ENCODE peak calls at places on chromosomes 2 and 18, in eight cellular contexts. One of them, this sample, is unnamed.

GRCh38 chr18:26540041-26540628 is 8.2 kb downstream of the KCTD1 start:
- DNase-seq in iPS-NIHi11: no peak
- DNase-seq in effector memory CD8-positive, alpha-beta T cell: no peak
- DNase-seq in activated T-helper 1 cell treated with anti-CD3 and anti-CD28 coated beads, Interleukin-2, amount 50 U/mL, for 16 hours: no peak
- DNase-seq in fibroblast of pulmonary artery: peak; percentile 49
- DNase-seq in T-helper 9 cell: no peak
- DNase-seq in SJSA1: no peak
- DNase-seq in SK-MEL-5: no peak
- DNase-seq in this sample: no peak

GRCh38 chr2:47093626-47094025 is 61.5 kb downstream of the STPG4 start:
- DNase-seq in iPS-NIHi11: no peak
- DNase-seq in effector memory CD8-positive, alpha-beta T cell: no peak
- DNase-seq in activated T-helper 1 cell treated with anti-CD3 and anti-CD28 coated beads, Interleukin-2, amount 50 U/mL, for 16 hours: no peak
- DNase-seq in fibroblast of pulmonary artery: no peak
- DNase-seq in T-helper 9 cell: no peak
- DNase-seq in SJSA1: no peak
- DNase-seq in SK-MEL-5: no peak
- DNase-seq in this sample: no peak

GRCh38 chr18:7658701-7659100 is 91.6 kb downstream of the PTPRM start:
- DNase-seq in iPS-NIHi11: no peak
- DNase-seq in effector memory CD8-positive, alpha-beta T cell: no peak
- DNase-seq in activated T-helper 1 cell treated with anti-CD3 and anti-CD28 coated beads, Interleukin-2, amount 50 U/mL, for 16 hours: no peak
- DNase-seq in fibroblast of pulmonary artery: no peak
- DNase-seq in T-helper 9 cell: no peak
- DNase-seq in SJSA1: no peak
- DNase-seq in SK-MEL-5: no peak
- DNase-seq in this sample: no peak

GRCh38 chr2:9415770-9416169 is 7.6 kb downstream of the ITGB1BP1 start:
- DNase-seq in iPS-NIHi11: no peak
- DNase-seq in effector memory CD8-positive, alpha-beta T cell: no peak
- DNase-seq in activated T-helper 1 cell treated with anti-CD3 and anti-CD28 coated beads, Interleukin-2, amount 50 U/mL, for 16 hours: no peak
- DNase-seq in fibroblast of pulmonary artery: no peak
- DNase-seq in T-helper 9 cell: no peak
- DNase-seq in SJSA1: no peak
- DNase-seq in SK-MEL-5: no peak
- DNase-seq in this sample: no peak

GRCh38 chr2:98944786-98945185 is 8.8 kb upstream of the CRACDL start:
- DNase-seq in iPS-NIHi11: no peak
- DNase-seq in effector memory CD8-positive, alpha-beta T cell: no peak
- DNase-seq in activated T-helper 1 cell treated with anti-CD3 and anti-CD28 coated beads, Interleukin-2, amount 50 U/mL, for 16 hours: no peak
- DNase-seq in fibroblast of pulmonary artery: peak; percentile 52
- DNase-seq in T-helper 9 cell: no peak
- DNase-seq in SJSA1: no peak
- DNase-seq in SK-MEL-5: no peak
- DNase-seq in this sample: no peak

GRCh38 chr2:181312515-181312927 is 144.7 kb upstream of the ITGA4 start:
- DNase-seq in iPS-NIHi11: no peak
- DNase-seq in effector memory CD8-positive, alpha-beta T cell: peak; percentile 15
- DNase-seq in activated T-helper 1 cell treated with anti-CD3 and anti-CD28 coated beads, Interleukin-2, amount 50 U/mL, for 16 hours: no peak
- DNase-seq in fibroblast of pulmonary artery: no peak
- DNase-seq in T-helper 9 cell: no peak
- DNase-seq in SJSA1: no peak
- DNase-seq in SK-MEL-5: no peak
- DNase-seq in this sample: no peak

GRCh38 chr2:55861733-55862132 is 61.8 kb downstream of the EFEMP1 start:
- DNase-seq in iPS-NIHi11: no peak
- DNase-seq in effector memory CD8-positive, alpha-beta T cell: no peak
- DNase-seq in activated T-helper 1 cell treated with anti-CD3 and anti-CD28 coated beads, Interleukin-2, amount 50 U/mL, for 16 hours: no peak
- DNase-seq in fibroblast of pulmonary artery: peak; percentile 75
- DNase-seq in T-helper 9 cell: no peak
- DNase-seq in SJSA1: no peak
- DNase-seq in SK-MEL-5: no peak
- DNase-seq in this sample: no peak

GRCh38 chr2:181106789-181107418 is 126.5 kb downstream of the UBE2E3 start:
- DNase-seq in iPS-NIHi11: no peak
- DNase-seq in effector memory CD8-positive, alpha-beta T cell: no peak
- DNase-seq in activated T-helper 1 cell treated with anti-CD3 and anti-CD28 coated beads, Interleukin-2, amount 50 U/mL, for 16 hours: no peak
- DNase-seq in fibroblast of pulmonary artery: peak; percentile 85
- DNase-seq in T-helper 9 cell: no peak
- DNase-seq in SJSA1: peak; percentile 50
- DNase-seq in SK-MEL-5: peak; percentile 27
- DNase-seq in this sample: peak; percentile 51

GRCh38 chr18:24083550-24083949 is 55.3 kb upstream of the CABYR start:
- DNase-seq in iPS-NIHi11: no peak
- DNase-seq in effector memory CD8-positive, alpha-beta T cell: no peak
- DNase-seq in activated T-helper 1 cell treated with anti-CD3 and anti-CD28 coated beads, Interleukin-2, amount 50 U/mL, for 16 hours: no peak
- DNase-seq in fibroblast of pulmonary artery: no peak
- DNase-seq in T-helper 9 cell: no peak
- DNase-seq in SJSA1: no peak
- DNase-seq in SK-MEL-5: no peak
- DNase-seq in this sample: no peak

GRCh38 chr2:174332607-174333001 is 2.1 kb upstream of the SP9 start:
- DNase-seq in iPS-NIHi11: no peak
- DNase-seq in effector memory CD8-positive, alpha-beta T cell: no peak
- DNase-seq in activated T-helper 1 cell treated with anti-CD3 and anti-CD28 coated beads, Interleukin-2, amount 50 U/mL, for 16 hours: no peak
- DNase-seq in fibroblast of pulmonary artery: no peak
- DNase-seq in T-helper 9 cell: no peak
- DNase-seq in SJSA1: no peak
- DNase-seq in SK-MEL-5: no peak
- DNase-seq in this sample: peak; percentile 46

GRCh38 chr2:170313636-170314348 is 135.8 kb downstream of the MYO3B start:
- DNase-seq in iPS-NIHi11: no peak
- DNase-seq in effector memory CD8-positive, alpha-beta T cell: no peak
- DNase-seq in activated T-helper 1 cell treated with anti-CD3 and anti-CD28 coated beads, Interleukin-2, amount 50 U/mL, for 16 hours: no peak
- DNase-seq in fibroblast of pulmonary artery: no peak
- DNase-seq in T-helper 9 cell: no peak
- DNase-seq in SJSA1: no peak
- DNase-seq in SK-MEL-5: peak; percentile 86
- DNase-seq in this sample: peak; percentile 81

GRCh38 chr18:33020877-33021276 is 248.1 kb upstream of the KLHL14 start:
- DNase-seq in iPS-NIHi11: no peak
- DNase-seq in effector memory CD8-positive, alpha-beta T cell: no peak
- DNase-seq in activated T-helper 1 cell treated with anti-CD3 and anti-CD28 coated beads, Interleukin-2, amount 50 U/mL, for 16 hours: no peak
- DNase-seq in fibroblast of pulmonary artery: no peak
- DNase-seq in T-helper 9 cell: no peak
- DNase-seq in SJSA1: no peak
- DNase-seq in SK-MEL-5: peak; percentile 11
- DNase-seq in this sample: no peak

GRCh38 chr2:219662566-219662965 is 35.1 kb downstream of the SLC4A3 start:
- DNase-seq in iPS-NIHi11: no peak
- DNase-seq in effector memory CD8-positive, alpha-beta T cell: no peak
- DNase-seq in activated T-helper 1 cell treated with anti-CD3 and anti-CD28 coated beads, Interleukin-2, amount 50 U/mL, for 16 hours: no peak
- DNase-seq in fibroblast of pulmonary artery: peak; percentile 8
- DNase-seq in T-helper 9 cell: no peak
- DNase-seq in SJSA1: no peak
- DNase-seq in SK-MEL-5: no peak
- DNase-seq in this sample: no peak

GRCh38 chr18:8962906-8963635 is 139.4 kb upstream of the NDUFV2 start:
- DNase-seq in iPS-NIHi11: no peak
- DNase-seq in effector memory CD8-positive, alpha-beta T cell: no peak
- DNase-seq in activated T-helper 1 cell treated with anti-CD3 and anti-CD28 coated beads, Interleukin-2, amount 50 U/mL, for 16 hours: no peak
- DNase-seq in fibroblast of pulmonary artery: no peak
- DNase-seq in T-helper 9 cell: no peak
- DNase-seq in SJSA1: no peak
- DNase-seq in SK-MEL-5: no peak
- DNase-seq in this sample: no peak

GRCh38 chr2:12536926-12537325 is 179.8 kb upstream of the TRIB2 start:
- DNase-seq in iPS-NIHi11: no peak
- DNase-seq in effector memory CD8-positive, alpha-beta T cell: no peak
- DNase-seq in activated T-helper 1 cell treated with anti-CD3 and anti-CD28 coated beads, Interleukin-2, amount 50 U/mL, for 16 hours: no peak
- DNase-seq in fibroblast of pulmonary artery: no peak
- DNase-seq in T-helper 9 cell: no peak
- DNase-seq in SJSA1: no peak
- DNase-seq in SK-MEL-5: no peak
- DNase-seq in this sample: no peak

GRCh38 chr18:73318732-73319479 is 451.1 kb upstream of the NETO1 start:
- DNase-seq in iPS-NIHi11: no peak
- DNase-seq in effector memory CD8-positive, alpha-beta T cell: no peak
- DNase-seq in activated T-helper 1 cell treated with anti-CD3 and anti-CD28 coated beads, Interleukin-2, amount 50 U/mL, for 16 hours: no peak
- DNase-seq in fibroblast of pulmonary artery: peak; percentile 14
- DNase-seq in T-helper 9 cell: no peak
- DNase-seq in SJSA1: no peak
- DNase-seq in SK-MEL-5: no peak
- DNase-seq in this sample: no peak

GRCh38 chr2:175874291-175874690 is 127.8 kb downstream of the LNPK start:
- DNase-seq in iPS-NIHi11: no peak
- DNase-seq in effector memory CD8-positive, alpha-beta T cell: no peak
- DNase-seq in activated T-helper 1 cell treated with anti-CD3 and anti-CD28 coated beads, Interleukin-2, amount 50 U/mL, for 16 hours: no peak
- DNase-seq in fibroblast of pulmonary artery: no peak
- DNase-seq in T-helper 9 cell: no peak
- DNase-seq in SJSA1: no peak
- DNase-seq in SK-MEL-5: no peak
- DNase-seq in this sample: no peak

GRCh38 chr2:182540236-182540635 is 113.4 kb upstream of the PDE1A start:
- DNase-seq in iPS-NIHi11: no peak
- DNase-seq in effector memory CD8-positive, alpha-beta T cell: no peak
- DNase-seq in activated T-helper 1 cell treated with anti-CD3 and anti-CD28 coated beads, Interleukin-2, amount 50 U/mL, for 16 hours: no peak
- DNase-seq in fibroblast of pulmonary artery: peak; percentile 35
- DNase-seq in T-helper 9 cell: no peak
- DNase-seq in SJSA1: no peak
- DNase-seq in SK-MEL-5: no peak
- DNase-seq in this sample: no peak

GRCh38 chr18:79496978-79497637 is 101.4 kb downstream of the NFATC1 start:
- DNase-seq in iPS-NIHi11: no peak
- DNase-seq in effector memory CD8-positive, alpha-beta T cell: no peak
- DNase-seq in activated T-helper 1 cell treated with anti-CD3 and anti-CD28 coated beads, Interleukin-2, amount 50 U/mL, for 16 hours: no peak
- DNase-seq in fibroblast of pulmonary artery: peak; percentile 92
- DNase-seq in T-helper 9 cell: no peak
- DNase-seq in SJSA1: peak; percentile 58
- DNase-seq in SK-MEL-5: no peak
- DNase-seq in this sample: peak; percentile 73

GRCh38 chr2:239464166-239465016 is 63.6 kb upstream of the HDAC4 start:
- DNase-seq in iPS-NIHi11: no peak
- DNase-seq in effector memory CD8-positive, alpha-beta T cell: no peak
- DNase-seq in activated T-helper 1 cell treated with anti-CD3 and anti-CD28 coated beads, Interleukin-2, amount 50 U/mL, for 16 hours: no peak
- DNase-seq in fibroblast of pulmonary artery: no peak
- DNase-seq in T-helper 9 cell: no peak
- DNase-seq in SJSA1: peak; percentile 34
- DNase-seq in SK-MEL-5: no peak
- DNase-seq in this sample: no peak

GRCh38 chr2:196808281-196808680 is 874 bp downstream of the C2orf66 start:
- DNase-seq in iPS-NIHi11: peak; percentile 35
- DNase-seq in effector memory CD8-positive, alpha-beta T cell: no peak
- DNase-seq in activated T-helper 1 cell treated with anti-CD3 and anti-CD28 coated beads, Interleukin-2, amount 50 U/mL, for 16 hours: no peak
- DNase-seq in fibroblast of pulmonary artery: peak; percentile 31
- DNase-seq in T-helper 9 cell: no peak
- DNase-seq in SJSA1: no peak
- DNase-seq in SK-MEL-5: peak; percentile 25
- DNase-seq in this sample: no peak

GRCh38 chr18:53191634-53192033 is 851.6 kb downstream of the DCC start:
- DNase-seq in iPS-NIHi11: no peak
- DNase-seq in effector memory CD8-positive, alpha-beta T cell: no peak
- DNase-seq in activated T-helper 1 cell treated with anti-CD3 and anti-CD28 coated beads, Interleukin-2, amount 50 U/mL, for 16 hours: no peak
- DNase-seq in fibroblast of pulmonary artery: no peak
- DNase-seq in T-helper 9 cell: no peak
- DNase-seq in SJSA1: no peak
- DNase-seq in SK-MEL-5: no peak
- DNase-seq in this sample: peak; percentile 13

GRCh38 chr18:25998461-25998860 is 92.0 kb downstream of the SS18 start:
- DNase-seq in iPS-NIHi11: no peak
- DNase-seq in effector memory CD8-positive, alpha-beta T cell: no peak
- DNase-seq in activated T-helper 1 cell treated with anti-CD3 and anti-CD28 coated beads, Interleukin-2, amount 50 U/mL, for 16 hours: no peak
- DNase-seq in fibroblast of pulmonary artery: no peak
- DNase-seq in T-helper 9 cell: no peak
- DNase-seq in SJSA1: no peak
- DNase-seq in SK-MEL-5: no peak
- DNase-seq in this sample: no peak

GRCh38 chr2:10331702-10332401 is 29.1 kb downstream of the HPCAL1 start:
- DNase-seq in iPS-NIHi11: no peak
- DNase-seq in effector memory CD8-positive, alpha-beta T cell: peak; percentile 50
- DNase-seq in activated T-helper 1 cell treated with anti-CD3 and anti-CD28 coated beads, Interleukin-2, amount 50 U/mL, for 16 hours: no peak
- DNase-seq in fibroblast of pulmonary artery: no peak
- DNase-seq in T-helper 9 cell: peak; percentile 31
- DNase-seq in SJSA1: no peak
- DNase-seq in SK-MEL-5: no peak
- DNase-seq in this sample: no peak

GRCh38 chr2:218883491-218884490 is 3.1 kb downstream of the WNT10A start:
- DNase-seq in iPS-NIHi11: peak; percentile 57
- DNase-seq in effector memory CD8-positive, alpha-beta T cell: no peak
- DNase-seq in activated T-helper 1 cell treated with anti-CD3 and anti-CD28 coated beads, Interleukin-2, amount 50 U/mL, for 16 hours: no peak
- DNase-seq in fibroblast of pulmonary artery: no peak
- DNase-seq in T-helper 9 cell: peak; percentile 37
- DNase-seq in SJSA1: no peak
- DNase-seq in SK-MEL-5: no peak
- DNase-seq in this sample: no peak

GRCh38 chr2:135916232-135916631 is 40.0 kb upstream of the MCM6 start:
- DNase-seq in iPS-NIHi11: no peak
- DNase-seq in effector memory CD8-positive, alpha-beta T cell: peak; percentile 25
- DNase-seq in activated T-helper 1 cell treated with anti-CD3 and anti-CD28 coated beads, Interleukin-2, amount 50 U/mL, for 16 hours: no peak
- DNase-seq in fibroblast of pulmonary artery: peak; percentile 67
- DNase-seq in T-helper 9 cell: no peak
- DNase-seq in SJSA1: no peak
- DNase-seq in SK-MEL-5: peak; percentile 46
- DNase-seq in this sample: peak; percentile 51

This sample was measured in A673.